ENCODE peak calls at places on chromosome 18, in nine cellular contexts. D is thoracic aorta; B is psoas muscle; G is ovary; R is upper lobe of right lung; M is spleen; O is CD4-positive, alpha-beta T cell; K is right lobe of liver; E is body of pancreas. X is an unnamed sample. For H3K27me3, the result is how much of the 10 kb centered on the place peaks cover.

GRCh38 chr18:2911533-2911932 is 64.7 kb downstream of the EMILIN2 start:
- DNase-seq in M (no peak), K (no peak), E (no peak), G (no peak), B (no peak), R (no peak), D (no peak), O (no peak), X (no peak)

GRCh38 chr18:3329471-3329870 is 67.5 kb downstream of the MYL12B start:
- DNase-seq in D (no peak), K (no peak), O (no peak), E (no peak), R (no peak), M (no peak), G (no peak), B (no peak), X (peak)

GRCh38 chr18:43393174-43393573 is 115.9 kb upstream of the SYT4 start:
- DNase-seq in G (no peak), B (no peak), M (no peak), O (no peak), D (no peak), K (no peak), E (no peak), R (no peak), X (no peak)

GRCh38 chr18:42025974-42026625 is 71.1 kb downstream of the PIK3C3 start:
- DNase-seq in M (no peak), G (no peak), R (no peak), E (no peak), D (no peak), B (no peak), K (no peak), O (no peak), X (no peak)

GRCh38 chr18:60978338-60978737 is 354.9 kb upstream of the CDH20 start:
- DNase-seq in B (no peak), M (no peak), G (no peak), D (no peak), E (no peak), R (no peak), O (no peak), K (no peak), X (peak)

GRCh38 chr18:4203525-4203924 is 251.6 kb downstream of the DLGAP1 start:
- DNase-seq in E (no peak), M (no peak), O (no peak), G (no peak), B (no peak), R (no peak), K (no peak), D (no peak), X (peak)

GRCh38 chr18:213977-214376 is 53.9 kb downstream of the THOC1 start:
- DNase-seq in K (no peak), E (no peak), R (no peak), D (no peak), G (no peak), O (no peak), B (no peak), M (no peak), X (no peak)

GRCh38 chr18:43563780-43564179 is 286.5 kb upstream of the SYT4 start:
- DNase-seq in K (no peak), E (peak), G (no peak), B (no peak), O (no peak), M (no peak), D (no peak), R (no peak), X (peak)

GRCh38 chr18:79905389-79905911 is 46.0 kb downstream of the SLC66A2 start:
- DNase-seq in D (no peak), B (no peak), O (no peak), K (no peak), M (peak), R (peak), G (peak), E (no peak), X (peak)

DNA sequence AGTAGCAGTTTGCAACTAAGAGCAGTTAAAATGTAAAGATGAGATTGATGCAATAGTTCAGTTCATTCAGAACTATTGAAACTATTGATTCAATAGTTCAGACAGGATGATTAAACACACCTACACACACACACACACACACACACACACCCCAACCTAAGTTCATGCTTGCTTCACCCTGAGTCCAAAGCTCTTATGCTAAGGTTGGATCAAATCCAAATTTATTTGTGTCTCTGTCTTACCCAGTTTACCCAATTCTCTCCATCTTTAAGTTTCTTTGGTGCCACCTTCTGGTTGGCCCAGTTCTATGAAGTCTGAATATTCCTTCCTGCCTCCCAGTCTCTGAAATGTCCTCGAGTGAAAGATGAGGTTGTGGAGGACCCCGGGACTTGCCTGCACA is 5.1 kb downstream of the SERPINB8 start:
- DNase-seq in B (no peak), E (no peak), R (no peak), O (no peak), K (peak), M (no peak), G (no peak), D (no peak), X (peak)
- TF ChIP-seq CTCF in B (no peak), E (no peak), R (no peak), O (no peak), K (peak), M (no peak), G (no peak), D (no peak), X (peak)

DNA sequence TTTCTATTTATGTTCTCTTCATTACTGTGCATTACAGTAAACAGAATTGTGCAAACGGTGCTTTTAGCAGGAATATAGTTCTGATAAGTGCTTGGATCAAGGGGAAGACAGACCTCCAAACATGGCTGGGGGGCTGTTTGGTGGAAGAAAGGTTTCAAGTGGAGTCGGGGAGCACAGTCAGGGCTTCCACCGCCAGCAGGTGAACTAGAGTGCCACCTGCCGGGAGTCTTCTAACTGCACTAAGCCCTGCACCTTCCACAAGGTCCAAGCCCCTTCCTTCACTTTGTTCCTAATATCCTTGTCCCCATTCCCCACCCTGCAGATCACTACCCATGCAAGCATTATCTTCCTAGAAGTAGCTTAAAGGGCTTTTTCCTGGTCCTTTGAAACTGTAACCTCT is 11.1 kb downstream of the ONECUT2 start:
- DNase-seq in K (no peak), D (no peak), B (no peak), R (no peak), G (no peak), E (no peak), O (no peak), M (no peak), X (peak)
- H3K27me3 ChIP-seq in K (under half), D (under half), B (under half), R (half or more), G (under half), E (under half), O (half or more), M (half or more), X (under half)

GRCh38 chr18:76252880-76253279 is 242.2 kb downstream of the ZNF516 start:
- DNase-seq in D (no peak), K (no peak), R (no peak), M (no peak), O (no peak), E (no peak), G (no peak), B (no peak), X (peak)
- TF ChIP-seq CTCF in D (no peak), K (peak), R (peak), M (peak), O (no peak), E (no peak), G (no peak), B (peak), X (peak)

GRCh38 chr18:26548144-26549102 is at the start of gene KCTD1:
- DNase-seq in O (peak), B (peak), E (peak), G (peak), M (peak), D (no peak), K (peak), R (peak), X (peak)
- H3K27me3 ChIP-seq in O (under half), B (under half), E (under half), G (under half), M (half or more), D (under half), K (under half), R (under half), X (under half)

GRCh38 chr18:76528477-76529432 is 33.7 kb upstream of the ZNF516 start:
- DNase-seq in R (no peak), D (no peak), M (peak), G (peak), O (no peak), B (peak), K (no peak), E (peak), X (peak)
- TF ChIP-seq CTCF in R (peak), D (no peak), M (no peak), G (peak), O (no peak), B (no peak), K (no peak), E (no peak), X (peak)

GRCh38 chr18:50190236-50190635 is 4.7 kb downstream of the MYO5B start:
- DNase-seq in M (no peak), R (no peak), E (no peak), G (no peak), B (no peak), D (no peak), K (no peak), O (no peak), X (peak)
- H3K27me3 ChIP-seq in M (under half), R (under half), E (under half), G (under half), B (under half), D (under half), K (under half), O (under half), X (under half)

DNA sequence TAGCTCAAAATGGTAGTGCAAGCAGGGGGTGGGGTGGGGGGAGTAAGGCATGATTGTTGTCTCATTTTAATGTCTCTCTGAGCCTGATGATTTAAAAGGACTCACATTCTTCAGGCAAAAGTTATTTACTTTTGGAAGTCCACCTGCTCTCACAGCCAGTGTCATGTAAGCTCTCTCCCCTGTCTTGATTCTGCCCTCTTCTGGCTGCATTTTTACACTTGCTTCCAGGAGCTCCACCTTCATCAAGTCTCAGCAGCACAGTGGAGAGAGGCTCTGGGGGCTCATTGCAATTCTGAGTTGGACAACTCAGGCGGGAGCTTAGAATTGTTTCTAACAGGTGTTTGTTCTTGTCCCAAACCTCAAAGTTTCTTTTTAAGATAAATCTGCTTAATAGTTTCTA is 39.2 kb downstream of the GNAL start:
- DNase-seq in K (no peak), E (no peak), O (no peak), R (no peak), D (no peak), G (no peak), B (no peak), M (no peak), X (peak)
- TF ChIP-seq CTCF in K (no peak), E (no peak), O (no peak), R (no peak), D (no peak), G (no peak), B (no peak), M (no peak), X (peak)

GRCh38 chr18:37395138-37395537 is 170.5 kb downstream of the CELF4 start:
- DNase-seq in B (no peak), K (no peak), D (no peak), R (no peak), E (no peak), O (no peak), M (peak), G (no peak), X (no peak)

GRCh38 chr18:37394610-37394965 is 171.0 kb downstream of the CELF4 start:
- DNase-seq in R (no peak), K (no peak), E (no peak), O (no peak), G (no peak), D (no peak), B (no peak), M (peak), X (no peak)

GRCh38 chr18:37396981-37397720 is 168.4 kb downstream of the CELF4 start:
- DNase-seq in D (no peak), O (no peak), E (no peak), G (peak), M (peak), K (no peak), R (no peak), B (no peak), X (no peak)

GRCh38 chr18:37393945-37394609 is 171.5 kb downstream of the CELF4 start:
- DNase-seq in M (peak), O (no peak), R (peak), K (peak), E (peak), D (peak), G (peak), B (peak), X (no peak)

GRCh38 chr18:37395631-37396030 is 170.0 kb downstream of the CELF4 start:
- DNase-seq in B (no peak), M (peak), D (no peak), G (no peak), E (no peak), O (no peak), R (no peak), K (no peak), X (no peak)
- H3K27me3 ChIP-seq in B (under half), M (under half), D (under half), G (under half), E (under half), O (under half), R (under half), K (under half), X (under half)